ENCODE peak calls at places on chromosomes 11 and 22, in six cellular contexts. One of them, this sample, is unnamed.

GRCh38 chr22:20807315-20807752 is 33.4 kb downstream of the SERPIND1 start:
- DNase-seq in H1: no peak
- DNase-seq in H9: no peak
- DNase-seq in mesenchymal stem cell: peak; percentile 96
- DNase-seq in trophoblast cell: peak; percentile 82
- DNase-seq in IMR-90: peak; percentile 98
- DNase-seq in this sample: no peak

GRCh38 chr22:24845036-24845918 is 39.3 kb downstream of the SGSM1 start:
- DNase-seq in IMR-90: peak; percentile 9
- DNase-seq in H9: no peak
- DNase-seq in trophoblast cell: peak; percentile 74
- DNase-seq in H1: no peak
- DNase-seq in mesenchymal stem cell: peak; percentile 8
- DNase-seq in this sample: no peak

GRCh38 chr22:50072167-50072555 is 13.1 kb downstream of the MLC1 start:
- DNase-seq in IMR-90: no peak
- DNase-seq in H1: no peak
- DNase-seq in trophoblast cell: no peak
- DNase-seq in mesenchymal stem cell: no peak
- DNase-seq in H9: no peak
- DNase-seq in this sample: no peak

GRCh38 chr11:955154-956049 is 29.7 kb downstream of the AP2A2 start:
- DNase-seq in trophoblast cell: peak; percentile 92
- DNase-seq in H9: no peak
- DNase-seq in H1: no peak
- DNase-seq in mesenchymal stem cell: no peak
- DNase-seq in IMR-90: no peak
- DNase-seq in this sample: no peak

GRCh38 chr11:17905477-17905876 is 107.4 kb downstream of the SERGEF start:
- DNase-seq in mesenchymal stem cell: no peak
- DNase-seq in H9: no peak
- DNase-seq in H1: no peak
- DNase-seq in IMR-90: no peak
- DNase-seq in trophoblast cell: no peak
- DNase-seq in this sample: no peak

GRCh38 chr11:126422446-126422845 is 67.0 kb downstream of the ST3GAL4 start:
- DNase-seq in IMR-90: no peak
- DNase-seq in H1: no peak
- DNase-seq in H9: no peak
- DNase-seq in trophoblast cell: peak; percentile 62
- DNase-seq in mesenchymal stem cell: no peak
- DNase-seq in this sample: no peak

GRCh38 chr11:10792385-10793068 is 16.2 kb downstream of the EIF4G2 start:
- DNase-seq in trophoblast cell: peak; percentile 96
- DNase-seq in IMR-90: peak; percentile 62
- DNase-seq in H9: peak; percentile 96
- DNase-seq in H1: peak; percentile 99
- DNase-seq in mesenchymal stem cell: peak; percentile 76
- DNase-seq in this sample: peak; percentile 83

GRCh38 chr11:134741453-134742227 is 329.6 kb upstream of the B3GAT1 start:
- DNase-seq in H9: no peak
- DNase-seq in trophoblast cell: peak; percentile 31
- DNase-seq in IMR-90: peak; percentile 53
- DNase-seq in H1: no peak
- DNase-seq in mesenchymal stem cell: peak; percentile 9
- DNase-seq in this sample: no peak

GRCh38 chr11:101456812-101457211 is 127.0 kb downstream of the TRPC6 start:
- DNase-seq in H9: no peak
- DNase-seq in H1: no peak
- DNase-seq in mesenchymal stem cell: peak; percentile 45
- DNase-seq in IMR-90: peak; percentile 52
- DNase-seq in trophoblast cell: peak; percentile 51
- DNase-seq in this sample: no peak

GRCh38 chr11:2366271-2366670 is 10.8 kb upstream of the CD81 start:
- DNase-seq in trophoblast cell: no peak
- DNase-seq in H1: no peak
- DNase-seq in IMR-90: no peak
- DNase-seq in H9: no peak
- DNase-seq in mesenchymal stem cell: no peak
- DNase-seq in this sample: no peak

GRCh38 chr11:4700436-4700820 is 2.8 kb upstream of the OR51E2 start:
- DNase-seq in H9: no peak
- DNase-seq in H1: no peak
- DNase-seq in trophoblast cell: no peak
- DNase-seq in IMR-90: no peak
- DNase-seq in mesenchymal stem cell: no peak
- DNase-seq in this sample: no peak

GRCh38 chr11:116730241-116730561 is 42.6 kb downstream of the BUD13 start:
- DNase-seq in trophoblast cell: no peak
- DNase-seq in mesenchymal stem cell: no peak
- DNase-seq in H1: no peak
- DNase-seq in IMR-90: no peak
- DNase-seq in H9: no peak
- DNase-seq in this sample: no peak

GRCh38 chr11:31050061-31050790 is 319.3 kb downstream of the DCDC1 start:
- DNase-seq in H1: no peak
- DNase-seq in H9: peak; percentile 35
- DNase-seq in trophoblast cell: no peak
- DNase-seq in IMR-90: no peak
- DNase-seq in mesenchymal stem cell: no peak
- DNase-seq in this sample: no peak

DNA sequence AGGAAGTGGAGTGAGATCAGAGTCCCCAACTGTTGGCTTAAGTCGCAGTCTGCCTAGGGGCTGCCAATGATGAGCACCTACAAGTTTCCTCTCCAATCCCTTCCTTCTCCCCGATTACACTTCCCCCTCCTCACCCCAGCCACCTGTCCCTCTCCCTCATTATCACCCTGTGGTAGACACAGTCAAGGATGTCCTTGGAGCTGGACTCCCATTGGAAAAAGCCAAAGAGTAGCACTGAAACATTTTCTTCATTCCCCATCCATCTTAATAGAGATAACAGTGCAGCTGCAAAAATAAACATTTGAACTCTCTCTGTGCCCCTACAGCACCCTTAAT is 146.2 kb downstream of the DBX1 start:
- DNase-seq in trophoblast cell: no peak
- DNase-seq in H9: no peak
- DNase-seq in mesenchymal stem cell: no peak
- DNase-seq in H1: no peak
- DNase-seq in IMR-90: no peak
- DNase-seq in this sample: no peak
- H2AK5ac ChIP-seq in trophoblast cell: peak overlapping the region; percentile 13
- H2AK5ac ChIP-seq in H9: no peak overlapping the region
- H2AK5ac ChIP-seq in mesenchymal stem cell: peak overlapping the region; percentile 57
- H2AK5ac ChIP-seq in H1: no peak overlapping the region
- H2AK5ac ChIP-seq in IMR-90: peak overlapping the region; percentile 53
- H2AK5ac ChIP-seq in this sample: no peak overlapping the region

GRCh38 chr22:46706060-46706459 is 32.0 kb downstream of the CERK start:
- DNase-seq in mesenchymal stem cell: no peak
- DNase-seq in trophoblast cell: no peak
- DNase-seq in IMR-90: no peak
- DNase-seq in H1: no peak
- DNase-seq in H9: no peak
- DNase-seq in this sample: no peak

GRCh38 chr22:46707827-46708570 is 30.1 kb downstream of the CERK start:
- DNase-seq in mesenchymal stem cell: no peak
- DNase-seq in trophoblast cell: no peak
- DNase-seq in H9: no peak
- DNase-seq in IMR-90: no peak
- DNase-seq in H1: no peak
- DNase-seq in this sample: no peak

GRCh38 chr22:46710842-46711241 is 27.2 kb downstream of the CERK start:
- DNase-seq in IMR-90: no peak
- DNase-seq in H9: no peak
- DNase-seq in mesenchymal stem cell: no peak
- DNase-seq in trophoblast cell: no peak
- DNase-seq in H1: no peak
- DNase-seq in this sample: no peak

GRCh38 chr22:46707305-46707704 is 30.7 kb downstream of the CERK start:
- DNase-seq in H1: no peak
- DNase-seq in trophoblast cell: no peak
- DNase-seq in IMR-90: no peak
- DNase-seq in mesenchymal stem cell: no peak
- DNase-seq in H9: no peak
- DNase-seq in this sample: no peak

DNA sequence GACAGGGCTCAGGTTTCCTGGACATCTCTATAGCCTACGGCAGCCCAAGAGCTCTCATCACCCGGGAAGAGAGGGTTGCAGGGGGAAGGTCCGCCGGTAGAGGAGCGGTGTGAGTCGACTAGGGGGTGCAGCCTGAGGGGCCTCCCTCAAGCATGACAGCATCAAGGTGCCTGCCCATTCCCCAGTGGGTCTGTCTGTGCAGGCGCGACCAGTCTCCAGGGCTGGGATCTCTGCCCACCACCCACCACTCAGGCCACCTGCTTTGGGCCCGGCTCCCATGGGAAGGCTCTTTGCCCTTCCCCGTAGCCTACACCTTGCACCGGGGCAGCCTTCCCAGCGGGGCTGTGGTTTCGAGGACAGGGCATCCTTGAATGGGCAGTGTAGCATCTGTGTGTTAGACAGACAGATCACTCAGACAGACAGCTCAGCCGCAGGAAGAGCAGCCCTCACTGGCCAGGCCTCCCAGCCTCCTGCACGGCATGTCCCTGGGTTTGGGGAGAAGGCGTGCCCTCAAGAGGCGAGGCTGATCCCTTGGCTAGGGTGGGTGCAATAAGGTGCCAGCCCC is 29.2 kb downstream of the CERK start:
- DNase-seq in IMR-90: no peak
- DNase-seq in trophoblast cell: no peak
- DNase-seq in H9: no peak
- DNase-seq in H1: no peak
- DNase-seq in mesenchymal stem cell: no peak
- DNase-seq in this sample: no peak
- H3K14ac ChIP-seq in IMR-90: no peak overlapping the region
- H3K14ac ChIP-seq in trophoblast cell: no peak overlapping the region
- H3K14ac ChIP-seq in H9: no peak overlapping the region
- H3K14ac ChIP-seq in H1: no peak overlapping the region
- H3K14ac ChIP-seq in mesenchymal stem cell: no peak overlapping the region
- H3K14ac ChIP-seq in this sample: no peak overlapping the region

GRCh38 chr22:47781024-47781423 is 1018.6 kb downstream of the TBC1D22A start:
- DNase-seq in H9: no peak
- DNase-seq in H1: peak; percentile 14
- DNase-seq in mesenchymal stem cell: no peak
- DNase-seq in IMR-90: no peak
- DNase-seq in trophoblast cell: no peak
- DNase-seq in this sample: no peak
- H2AK5ac ChIP-seq in H9: no peak overlapping the region
- H2AK5ac ChIP-seq in H1: no peak overlapping the region
- H2AK5ac ChIP-seq in mesenchymal stem cell: no peak overlapping the region
- H2AK5ac ChIP-seq in IMR-90: no peak overlapping the region
- H2AK5ac ChIP-seq in trophoblast cell: no peak overlapping the region
- H2AK5ac ChIP-seq in this sample: no peak overlapping the region

GRCh38 chr11:73401217-73401923 is 25.2 kb downstream of the RELT start:
- DNase-seq in H1: no peak
- DNase-seq in IMR-90: no peak
- DNase-seq in mesenchymal stem cell: peak; percentile 56
- DNase-seq in H9: no peak
- DNase-seq in trophoblast cell: peak; percentile 43
- DNase-seq in this sample: no peak
- H3K14ac ChIP-seq in H1: no peak overlapping the region
- H3K14ac ChIP-seq in IMR-90: no peak overlapping the region
- H3K14ac ChIP-seq in mesenchymal stem cell: no peak overlapping the region
- H3K14ac ChIP-seq in H9: no peak overlapping the region
- H3K14ac ChIP-seq in trophoblast cell: peak overlapping the region; percentile 64
- H3K14ac ChIP-seq in this sample: no peak overlapping the region

GRCh38 chr11:83540112-83540675 is 254.0 kb upstream of the CCDC90B start:
- DNase-seq in H9: peak; percentile 28
- DNase-seq in IMR-90: peak; percentile 65
- DNase-seq in trophoblast cell: no peak
- DNase-seq in H1: no peak
- DNase-seq in mesenchymal stem cell: peak; percentile 71
- DNase-seq in this sample: no peak

GRCh38 chr11:83538286-83538685 is 252.1 kb upstream of the CCDC90B start:
- DNase-seq in IMR-90: no peak
- DNase-seq in trophoblast cell: no peak
- DNase-seq in H1: no peak
- DNase-seq in mesenchymal stem cell: no peak
- DNase-seq in H9: no peak
- DNase-seq in this sample: no peak

DNA sequence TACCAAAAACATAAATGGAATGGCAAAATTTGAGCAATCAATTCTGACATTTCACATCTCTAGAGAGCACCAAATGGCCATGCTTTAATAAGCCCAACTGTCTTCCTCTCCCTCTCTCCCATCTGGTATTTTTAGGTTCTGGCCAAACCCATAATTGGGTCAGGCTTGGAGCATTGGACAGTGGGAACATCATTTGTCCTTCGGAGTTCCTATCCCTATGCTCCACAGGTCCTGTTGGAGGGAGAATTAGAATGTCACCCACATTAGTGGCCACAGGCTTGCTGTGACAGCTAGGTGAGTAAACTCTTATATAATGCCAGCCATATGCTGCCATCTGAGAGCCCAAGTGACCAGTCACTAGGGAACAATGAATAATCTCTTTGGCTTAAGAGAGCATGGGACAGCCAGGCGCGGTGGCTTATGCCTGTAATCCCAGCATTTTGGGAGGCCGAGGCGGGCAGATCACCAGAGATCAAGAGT is 251.0 kb upstream of the CCDC90B start:
- DNase-seq in mesenchymal stem cell: no peak
- DNase-seq in H1: no peak
- DNase-seq in H9: no peak
- DNase-seq in IMR-90: no peak
- DNase-seq in trophoblast cell: no peak
- DNase-seq in this sample: no peak
- H2AK5ac ChIP-seq in mesenchymal stem cell: no peak overlapping the region
- H2AK5ac ChIP-seq in H1: no peak overlapping the region
- H2AK5ac ChIP-seq in H9: no peak overlapping the region
- H2AK5ac ChIP-seq in IMR-90: no peak overlapping the region
- H2AK5ac ChIP-seq in trophoblast cell: no peak overlapping the region
- H2AK5ac ChIP-seq in this sample: no peak overlapping the region